ENCODE peak calls at places on chromosomes 4 and X, in five cellular contexts. E is transverse colon, S is sigmoid colon, O is H1, D is esophagus muscularis mucosa. L is an unnamed sample.

GRCh38 chr4:129098578-129098977 is 2.6 kb downstream of the C4orf33 start:
- DNase-seq in E (no peak), S (no peak), O (no peak), D (no peak), L (no peak)

GRCh38 chr4:9964884-9965283 is 56.4 kb downstream of the SLC2A9 start:
- DNase-seq in E (no peak), S (no peak), O (no peak), D (peak), L (no peak)

GRCh38 chr4:99885063-99885664 is 9.1 kb downstream of the LAMTOR3 start:
- DNase-seq in E (no peak), S (no peak), O (no peak), D (no peak), L (no peak)

GRCh38 chr4:165210566-165210965 is 3.2 kb downstream of the KLHL2 start:
- DNase-seq in E (no peak), S (no peak), O (no peak), D (no peak), L (no peak)

GRCh38 chrX:149198980-149199732 is 305.9 kb downstream of the IDS start:
- DNase-seq in E (no peak), S (no peak), O (no peak), D (no peak), L (no peak)

GRCh38 chr4:2401610-2401983 is 16.8 kb downstream of the ZFYVE28 start:
- DNase-seq in E (no peak), S (no peak), O (no peak), D (no peak), L (no peak)

GRCh38 chrX:2451456-2452316 is 49.1 kb downstream of the DHRSX start:
- DNase-seq in E (no peak), S (no peak), O (no peak), D (no peak), L (no peak)

GRCh38 chr4:181659202-181659601 is 584.0 kb upstream of the TENM3 start:
- DNase-seq in E (no peak), S (no peak), O (no peak), D (no peak), L (no peak)

GRCh38 chrX:41027388-41027787 is 57.9 kb upstream of the USP9X start:
- DNase-seq in E (no peak), S (no peak), O (no peak), D (no peak), L (no peak)

GRCh38 chr4:16508968-16509367 is 282.7 kb upstream of the TAPT1 start:
- DNase-seq in E (no peak), S (no peak), O (no peak), D (no peak), L (no peak)

GRCh38 chr4:8394806-8395205 is 45.7 kb downstream of the ACOX3 start:
- DNase-seq in E (no peak), S (no peak), O (no peak), D (no peak), L (no peak)

GRCh38 chrX:46642145-46642544 is 68.6 kb downstream of the CHST7 start:
- DNase-seq in E (no peak), S (no peak), O (no peak), D (no peak), L (no peak)

GRCh38 chrX:154840856-154841255 is 6.4 kb upstream of the SMIM9 start:
- DNase-seq in E (no peak), S (no peak), O (no peak), D (no peak), L (no peak)

GRCh38 chr4:10006236-10006603 is 15.1 kb downstream of the SLC2A9 start:
- DNase-seq in E (peak), S (peak), O (no peak), D (no peak), L (no peak)

GRCh38 chr4:153418581-153418980 is 47.6 kb upstream of the TMEM131L start:
- DNase-seq in E (no peak), S (no peak), O (peak), D (no peak), L (no peak)

GRCh38 chrX:110087485-110088356 is 84.8 kb downstream of the TMEM164 start:
- DNase-seq in E (no peak), S (no peak), O (no peak), D (no peak), L (no peak)

GRCh38 chr4:680931-681645 is 6.7 kb downstream of the MYL5 start:
- DNase-seq in E (peak), S (peak), O (no peak), D (no peak), L (peak)

GRCh38 chr4:25032126-25032525 is 1.4 kb upstream of the LGI2 start:
- DNase-seq in E (no peak), S (no peak), O (no peak), D (no peak), L (no peak)

GRCh38 chrX:22057667-22058066 is 25.5 kb downstream of the PHEX start:
- DNase-seq in E (no peak), S (no peak), O (no peak), D (no peak), L (no peak)

GRCh38 chr4:146567396-146567795 is 45.7 kb upstream of the SLC10A7 start:
- DNase-seq in E (no peak), S (no peak), O (no peak), D (no peak), L (no peak)

GRCh38 chrX:53080628-53081580 is 1.3 kb upstream of the TSPYL2 start:
- DNase-seq in E (no peak), S (no peak), O (no peak), D (no peak), L (no peak)

GRCh38 chr4:31097999-31098398 is 377.8 kb downstream of the PCDH7 start:
- DNase-seq in E (no peak), S (no peak), O (no peak), D (no peak), L (no peak)

GRCh38 chrX:149540133-149540620 is 635 bp upstream of the EOLA1 start:
- DNase-seq in E (peak), S (peak), O (peak), D (peak), L (peak)

GRCh38 chr4:159608434-159608833 is 505.6 kb downstream of the RAPGEF2 start:
- DNase-seq in E (no peak), S (no peak), O (no peak), D (no peak), L (no peak)
- TF ChIP-seq POLR2AphosphoS5 in E (no peak), S (no peak), O (no peak), D (no peak), L (no peak)

DNA sequence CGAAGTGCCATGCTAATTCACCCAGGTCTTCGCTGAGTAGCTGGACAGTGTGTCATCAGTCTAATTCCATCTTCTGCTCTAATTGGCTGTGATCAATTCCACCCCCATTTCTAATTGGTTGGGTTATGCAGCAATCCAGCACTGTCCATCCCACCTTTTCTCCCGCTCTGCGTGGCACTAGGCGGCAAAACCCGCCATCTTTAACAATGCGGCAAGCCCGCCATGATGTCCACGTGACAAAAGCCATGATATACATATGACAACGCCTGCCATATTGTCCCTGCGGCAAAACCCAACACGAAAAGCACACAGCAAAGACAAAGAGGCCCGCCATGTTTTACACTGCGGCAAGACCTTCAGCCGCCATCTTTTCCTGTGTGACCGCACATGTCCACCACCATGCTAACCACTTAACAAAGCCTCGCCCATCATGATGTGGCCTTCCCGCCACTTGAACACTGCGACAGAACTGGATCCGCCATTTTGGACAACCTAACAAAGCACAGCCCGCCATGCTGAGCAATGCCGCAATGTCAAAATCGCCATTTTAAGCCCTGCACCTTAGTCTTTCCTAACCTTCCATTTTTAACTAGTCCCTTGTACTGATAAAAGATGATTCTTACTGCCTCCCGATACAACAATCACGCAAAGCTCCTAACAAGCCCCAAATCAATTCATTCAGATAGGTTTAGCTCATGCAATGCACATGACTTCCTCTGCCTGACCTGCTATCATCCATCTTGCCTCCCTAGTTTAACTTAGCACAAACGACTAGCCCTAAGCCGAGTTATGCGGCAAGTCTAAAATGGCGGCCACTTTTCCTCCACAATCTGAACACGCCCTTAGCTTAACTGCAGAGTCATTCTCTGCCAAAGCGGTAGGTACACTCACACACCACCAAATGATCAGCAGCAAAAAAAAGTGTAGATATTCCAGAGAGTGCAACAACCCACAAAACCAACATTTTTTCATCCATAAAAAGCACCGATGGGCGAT is 288.3 kb downstream of the CHIC1 start:
- DNase-seq in E (peak), S (peak), O (no peak), D (no peak), L (peak)
- TF ChIP-seq POLR2A in E (no peak), S (no peak), O (no peak), D (no peak), L (peak)

GRCh38 chrX:133490955-133491354 is 75.7 kb upstream of the GPC4 start:
- DNase-seq in E (no peak), S (no peak), O (no peak), D (no peak), L (no peak)

GRCh38 chrX:133497356-133497755 is 82.1 kb upstream of the GPC4 start:
- DNase-seq in E (no peak), S (no peak), O (no peak), D (no peak), L (no peak)

GRCh38 chrX:133493366-133493765 is 78.1 kb upstream of the GPC4 start:
- DNase-seq in E (no peak), S (no peak), O (no peak), D (no peak), L (no peak)

DNA sequence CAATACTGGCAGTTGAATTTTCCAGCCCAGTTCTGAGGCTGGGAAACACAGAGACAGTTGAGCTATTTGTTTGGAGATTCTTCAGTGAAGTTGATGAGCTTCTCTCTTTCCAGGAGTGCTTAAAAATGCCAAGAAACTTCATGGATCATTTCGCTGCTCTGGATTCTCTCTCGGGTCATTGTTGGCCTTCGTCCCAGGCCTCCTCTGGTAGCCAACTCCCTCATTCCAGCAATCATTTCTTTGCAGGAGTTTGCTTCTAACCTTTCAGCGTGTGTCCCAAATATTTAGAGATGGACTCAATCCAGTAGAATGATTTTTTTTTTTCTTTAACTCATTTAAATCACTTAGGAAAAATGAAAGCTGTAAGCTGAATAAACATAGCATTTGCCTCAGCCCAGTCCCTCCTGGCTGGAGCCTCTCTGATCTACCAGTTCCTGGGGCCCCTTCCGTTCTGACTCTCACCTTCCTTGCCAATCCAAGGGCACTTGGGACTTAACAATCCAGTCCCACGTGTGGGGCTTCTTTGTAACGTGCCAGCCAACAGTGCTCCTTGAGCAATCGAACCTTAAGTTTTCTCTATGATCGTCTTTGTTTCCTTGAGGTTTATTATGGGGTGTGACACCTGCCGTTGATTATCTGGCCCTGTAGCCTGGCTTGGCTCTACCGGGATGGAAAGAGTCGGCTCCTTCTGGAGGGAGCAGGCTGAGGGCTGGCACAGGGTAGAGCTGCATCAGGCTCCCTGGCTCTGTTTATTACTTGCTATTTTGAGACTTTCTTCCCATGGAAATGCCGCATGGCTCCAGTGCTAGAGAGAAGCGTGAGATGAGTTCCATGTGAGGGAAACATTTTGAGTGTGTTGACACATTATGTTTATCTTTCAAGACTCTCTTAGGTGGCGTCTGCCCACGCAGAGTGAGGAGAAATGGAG is 80.4 kb upstream of the GPC4 start:
- DNase-seq in E (peak), S (peak), O (no peak), D (no peak), L (no peak)
- TF ChIP-seq POLR2AphosphoS5 in E (peak), S (peak), O (no peak), D (peak), L (no peak)

GRCh38 chrX:102712967-102713677 is 874 bp downstream of the GPRASP2 start:
- DNase-seq in E (peak), S (peak), O (no peak), D (no peak), L (peak)
- TF ChIP-seq POLR2A in E (no peak), S (no peak), O (no peak), D (no peak), L (no peak)

DNA sequence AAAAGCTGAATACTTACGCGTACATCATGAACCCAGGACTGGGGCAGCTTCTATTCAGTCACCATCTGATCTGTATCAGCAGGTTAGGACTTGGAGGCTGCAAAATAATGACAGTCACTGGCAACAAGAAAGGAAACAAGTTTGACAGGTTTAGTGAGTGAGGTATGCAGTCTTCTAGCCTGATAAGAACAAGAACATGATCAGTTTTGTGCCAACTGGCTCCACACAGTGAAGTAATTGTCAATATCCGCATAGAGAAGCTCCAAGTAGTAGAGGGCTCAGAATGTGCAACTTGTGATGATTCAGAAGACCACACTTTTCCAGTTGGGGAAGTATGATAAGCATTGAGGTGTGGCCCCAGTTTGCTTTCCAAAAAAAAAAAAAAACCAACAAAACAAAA is at the start of gene TMPRSS11F:
- DNase-seq in E (no peak), S (no peak), O (no peak), D (no peak), L (no peak)
- TF ChIP-seq POLR2AphosphoS5 in E (no peak), S (no peak), O (no peak), D (no peak), L (no peak)

DNA sequence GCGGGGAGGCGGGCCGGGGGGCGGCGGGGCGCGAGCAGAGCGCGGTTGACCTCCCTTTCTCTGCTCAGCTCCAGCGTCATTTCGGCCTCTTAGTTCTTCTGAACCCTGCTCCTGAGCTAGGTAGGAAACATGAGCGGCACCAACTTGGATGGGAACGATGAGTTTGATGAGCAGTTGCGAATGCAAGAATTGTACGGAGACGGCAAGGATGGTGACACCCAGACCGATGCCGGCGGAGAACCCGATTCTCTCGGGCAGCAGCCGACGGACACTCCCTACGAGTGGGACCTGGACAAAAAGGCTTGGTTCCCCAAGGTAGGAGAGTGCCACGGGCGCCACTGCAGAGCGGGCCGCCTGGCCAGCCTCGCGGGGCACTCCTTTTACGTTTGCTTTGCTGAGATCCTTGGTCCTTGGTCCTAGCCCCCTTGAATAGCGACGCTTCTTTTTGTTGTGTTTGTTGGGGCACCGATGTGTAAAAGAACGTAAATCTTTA is at the start of gene HTATSF1:
- DNase-seq in E (no peak), S (peak), O (no peak), D (no peak), L (peak)
- TF ChIP-seq POLR2A in E (no peak), S (no peak), O (no peak), D (no peak), L (peak)

DNA sequence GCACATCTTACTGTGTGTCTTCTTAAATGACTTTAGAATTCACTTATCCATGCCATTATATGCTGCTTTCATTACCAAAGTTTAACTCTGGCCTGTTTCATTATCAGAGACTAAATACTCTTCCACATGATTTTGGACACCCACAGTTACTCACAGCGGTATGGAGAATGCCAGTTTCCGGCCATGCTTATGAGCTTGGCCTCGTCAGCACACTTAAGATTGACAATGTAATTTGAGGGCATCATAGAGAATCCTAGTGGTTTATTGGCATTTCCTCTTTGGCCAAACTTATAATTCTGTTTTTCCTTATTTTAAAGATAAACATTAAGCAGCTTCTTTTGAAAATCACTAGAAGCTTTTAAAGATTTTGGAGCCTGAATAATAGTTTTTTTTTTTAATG is 104.5 kb downstream of the IRF2 start:
- DNase-seq in E (no peak), S (no peak), O (no peak), D (no peak), L (no peak)
- TF ChIP-seq POLR2AphosphoS5 in E (no peak), S (no peak), O (no peak), D (no peak), L (no peak)

GRCh38 chr4:103024996-103025395 is 5.5 kb upstream of the SLC9B1 start:
- DNase-seq in E (no peak), S (no peak), O (no peak), D (no peak), L (no peak)
- TF ChIP-seq POLR2A in E (no peak), S (no peak), O (no peak), D (no peak), L (no peak)

GRCh38 chr4:173213296-173213695 is 44.7 kb downstream of the GALNT7 start:
- DNase-seq in E (no peak), S (no peak), O (no peak), D (no peak), L (no peak)

GRCh38 chr4:173214231-173214630 is 45.6 kb downstream of the GALNT7 start:
- DNase-seq in E (no peak), S (no peak), O (no peak), D (no peak), L (no peak)

GRCh38 chr4:173212379-173212778 is 43.8 kb downstream of the GALNT7 start:
- DNase-seq in E (no peak), S (no peak), O (no peak), D (no peak), L (no peak)

GRCh38 chr4:173217075-173217474 is 48.5 kb downstream of the GALNT7 start:
- DNase-seq in E (no peak), S (no peak), O (no peak), D (no peak), L (no peak)

GRCh38 chr4:173214661-173215060 is 46.0 kb downstream of the GALNT7 start:
- DNase-seq in E (no peak), S (no peak), O (no peak), D (no peak), L (no peak)
- TF ChIP-seq POLR2AphosphoS5 in E (no peak), S (no peak), O (no peak), D (no peak), L (no peak)

DNA sequence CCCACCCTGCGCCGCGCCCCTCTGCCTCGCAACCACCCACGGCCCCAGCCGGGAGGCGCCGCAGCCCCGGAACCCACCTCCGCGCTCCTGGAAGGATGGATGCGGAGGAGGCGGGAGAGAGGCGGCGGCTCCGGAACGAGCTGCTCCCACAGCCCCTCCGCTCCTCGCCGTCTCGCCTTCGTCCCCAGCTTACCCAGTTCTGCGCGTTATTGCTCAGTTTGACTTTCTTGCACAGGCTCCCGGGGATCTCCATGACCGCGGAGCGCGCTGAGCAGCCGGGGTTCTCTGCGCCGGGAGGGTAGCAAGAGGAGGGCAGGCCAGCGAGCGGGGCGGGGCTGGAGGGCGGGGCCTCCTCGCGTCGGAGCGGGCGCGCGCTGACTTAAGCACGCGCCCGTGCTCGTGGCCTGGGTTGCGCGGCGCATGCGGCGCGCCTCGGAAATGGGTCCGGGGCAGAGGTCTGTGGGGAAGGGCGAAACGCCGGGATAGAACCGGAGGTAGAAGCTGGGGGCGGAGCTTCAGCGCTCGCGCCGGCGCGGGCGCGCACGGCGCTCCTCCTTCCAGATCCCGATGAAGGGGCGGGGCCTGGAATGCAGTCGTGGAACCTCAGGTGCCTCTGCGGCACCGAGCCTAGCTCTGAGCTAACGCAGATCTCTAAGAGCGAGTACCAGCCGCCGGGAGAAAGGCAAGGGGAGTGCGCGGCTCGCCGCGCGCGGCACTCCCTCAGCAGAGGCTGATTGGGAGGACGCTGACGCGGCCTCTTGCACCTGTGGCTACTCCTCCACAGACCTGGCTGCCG is at the start of gene PAPSS1:
- DNase-seq in E (peak), S (peak), O (peak), D (peak), L (peak)
- TF ChIP-seq POLR2A in E (peak), S (peak), O (peak), D (peak), L (peak)

L was measured in GM12892.